ENCODE peak calls at places on chromosomes 16 and 17, in ten cellular contexts. One of them, this sample, is unnamed.

GRCh38 chr17:49565948-49566491 is 9.7 kb upstream of the NXPH3 start:
- DNase-seq in cerebellar cortex: peak
- DNase-seq in LoVo: no peak
- DNase-seq in stimulated activated CD4-positive, alpha-beta T cell treated with anti-CD3 and anti-CD28 coated beads, Interleukin-4, amount 100 ng/mL, for 24 hours: no peak
- DNase-seq in activated T-cell treated with anti-CD3 and anti-CD28 coated beads for 48 hours: no peak
- DNase-seq in tibial nerve: peak
- DNase-seq in COR-L47: peak
- DNase-seq in omental fat pad: peak
- DNase-seq in amygdala: no peak
- DNase-seq in HTR-8/SVneo: no peak
- DNase-seq in this sample: no peak

GRCh38 chr16:1123525-1124230 is 27.6 kb upstream of the C1QTNF8 start:
- DNase-seq in cerebellar cortex: no peak
- DNase-seq in LoVo: no peak
- DNase-seq in stimulated activated CD4-positive, alpha-beta T cell treated with anti-CD3 and anti-CD28 coated beads, Interleukin-4, amount 100 ng/mL, for 24 hours: no peak
- DNase-seq in activated T-cell treated with anti-CD3 and anti-CD28 coated beads for 48 hours: no peak
- DNase-seq in tibial nerve: no peak
- DNase-seq in COR-L47: no peak
- DNase-seq in omental fat pad: no peak
- DNase-seq in amygdala: no peak
- DNase-seq in HTR-8/SVneo: no peak
- DNase-seq in this sample: no peak

GRCh38 chr16:20218093-20218492 is 109.2 kb downstream of the GP2 start:
- DNase-seq in cerebellar cortex: no peak
- DNase-seq in LoVo: no peak
- DNase-seq in stimulated activated CD4-positive, alpha-beta T cell treated with anti-CD3 and anti-CD28 coated beads, Interleukin-4, amount 100 ng/mL, for 24 hours: no peak
- DNase-seq in activated T-cell treated with anti-CD3 and anti-CD28 coated beads for 48 hours: no peak
- DNase-seq in tibial nerve: no peak
- DNase-seq in COR-L47: no peak
- DNase-seq in omental fat pad: no peak
- DNase-seq in amygdala: no peak
- DNase-seq in HTR-8/SVneo: no peak
- DNase-seq in this sample: no peak

GRCh38 chr17:57955183-57955952 is at the start of gene CUEDC1:
- DNase-seq in cerebellar cortex: peak
- DNase-seq in LoVo: peak
- DNase-seq in stimulated activated CD4-positive, alpha-beta T cell treated with anti-CD3 and anti-CD28 coated beads, Interleukin-4, amount 100 ng/mL, for 24 hours: peak
- DNase-seq in activated T-cell treated with anti-CD3 and anti-CD28 coated beads for 48 hours: peak
- DNase-seq in tibial nerve: peak
- DNase-seq in COR-L47: peak
- DNase-seq in omental fat pad: no peak
- DNase-seq in amygdala: peak
- DNase-seq in HTR-8/SVneo: peak
- DNase-seq in this sample: peak

GRCh38 chr17:60091908-60092331 is 13.2 kb upstream of the HEATR6 start:
- DNase-seq in cerebellar cortex: no peak
- DNase-seq in LoVo: no peak
- DNase-seq in stimulated activated CD4-positive, alpha-beta T cell treated with anti-CD3 and anti-CD28 coated beads, Interleukin-4, amount 100 ng/mL, for 24 hours: no peak
- DNase-seq in activated T-cell treated with anti-CD3 and anti-CD28 coated beads for 48 hours: no peak
- DNase-seq in tibial nerve: no peak
- DNase-seq in COR-L47: no peak
- DNase-seq in omental fat pad: no peak
- DNase-seq in amygdala: no peak
- DNase-seq in HTR-8/SVneo: no peak
- DNase-seq in this sample: no peak

GRCh38 chr17:16973760-16974540 is 2.0 kb upstream of the TNFRSF13B start:
- DNase-seq in cerebellar cortex: no peak
- DNase-seq in LoVo: no peak
- DNase-seq in stimulated activated CD4-positive, alpha-beta T cell treated with anti-CD3 and anti-CD28 coated beads, Interleukin-4, amount 100 ng/mL, for 24 hours: no peak
- DNase-seq in activated T-cell treated with anti-CD3 and anti-CD28 coated beads for 48 hours: no peak
- DNase-seq in tibial nerve: no peak
- DNase-seq in COR-L47: no peak
- DNase-seq in omental fat pad: no peak
- DNase-seq in amygdala: no peak
- DNase-seq in HTR-8/SVneo: no peak
- DNase-seq in this sample: no peak

GRCh38 chr16:28063047-28063521 is 430 bp downstream of the GSG1L start:
- DNase-seq in cerebellar cortex: no peak
- DNase-seq in LoVo: no peak
- DNase-seq in stimulated activated CD4-positive, alpha-beta T cell treated with anti-CD3 and anti-CD28 coated beads, Interleukin-4, amount 100 ng/mL, for 24 hours: no peak
- DNase-seq in activated T-cell treated with anti-CD3 and anti-CD28 coated beads for 48 hours: no peak
- DNase-seq in tibial nerve: no peak
- DNase-seq in COR-L47: no peak
- DNase-seq in omental fat pad: no peak
- DNase-seq in amygdala: no peak
- DNase-seq in HTR-8/SVneo: no peak
- DNase-seq in this sample: no peak

GRCh38 chr17:14119546-14119945 is 50.2 kb downstream of the COX10 start:
- DNase-seq in cerebellar cortex: no peak
- DNase-seq in LoVo: no peak
- DNase-seq in stimulated activated CD4-positive, alpha-beta T cell treated with anti-CD3 and anti-CD28 coated beads, Interleukin-4, amount 100 ng/mL, for 24 hours: no peak
- DNase-seq in activated T-cell treated with anti-CD3 and anti-CD28 coated beads for 48 hours: no peak
- DNase-seq in tibial nerve: no peak
- DNase-seq in COR-L47: no peak
- DNase-seq in omental fat pad: no peak
- DNase-seq in amygdala: no peak
- DNase-seq in HTR-8/SVneo: no peak
- DNase-seq in this sample: no peak

GRCh38 chr17:7673239-7673638 is 14.1 kb downstream of the TP53 start:
- DNase-seq in cerebellar cortex: peak
- DNase-seq in LoVo: no peak
- DNase-seq in stimulated activated CD4-positive, alpha-beta T cell treated with anti-CD3 and anti-CD28 coated beads, Interleukin-4, amount 100 ng/mL, for 24 hours: peak
- DNase-seq in activated T-cell treated with anti-CD3 and anti-CD28 coated beads for 48 hours: peak
- DNase-seq in tibial nerve: no peak
- DNase-seq in COR-L47: no peak
- DNase-seq in omental fat pad: no peak
- DNase-seq in amygdala: no peak
- DNase-seq in HTR-8/SVneo: no peak
- DNase-seq in this sample: no peak

GRCh38 chr16:66895697-66895995 is 15.3 kb downstream of the PDP2 start:
- DNase-seq in cerebellar cortex: no peak
- DNase-seq in LoVo: no peak
- DNase-seq in stimulated activated CD4-positive, alpha-beta T cell treated with anti-CD3 and anti-CD28 coated beads, Interleukin-4, amount 100 ng/mL, for 24 hours: no peak
- DNase-seq in activated T-cell treated with anti-CD3 and anti-CD28 coated beads for 48 hours: no peak
- DNase-seq in tibial nerve: no peak
- DNase-seq in COR-L47: no peak
- DNase-seq in omental fat pad: no peak
- DNase-seq in amygdala: no peak
- DNase-seq in HTR-8/SVneo: no peak
- DNase-seq in this sample: no peak

GRCh38 chr17:81381632-81382577 is 13.4 kb upstream of the BAHCC1 start:
- DNase-seq in cerebellar cortex: no peak
- DNase-seq in LoVo: no peak
- DNase-seq in stimulated activated CD4-positive, alpha-beta T cell treated with anti-CD3 and anti-CD28 coated beads, Interleukin-4, amount 100 ng/mL, for 24 hours: no peak
- DNase-seq in activated T-cell treated with anti-CD3 and anti-CD28 coated beads for 48 hours: no peak
- DNase-seq in tibial nerve: no peak
- DNase-seq in COR-L47: no peak
- DNase-seq in omental fat pad: no peak
- DNase-seq in amygdala: peak
- DNase-seq in HTR-8/SVneo: no peak
- DNase-seq in this sample: no peak

GRCh38 chr16:60682219-60682618 is 1354.0 kb downstream of the CDH8 start:
- DNase-seq in cerebellar cortex: no peak
- DNase-seq in LoVo: no peak
- DNase-seq in stimulated activated CD4-positive, alpha-beta T cell treated with anti-CD3 and anti-CD28 coated beads, Interleukin-4, amount 100 ng/mL, for 24 hours: no peak
- DNase-seq in activated T-cell treated with anti-CD3 and anti-CD28 coated beads for 48 hours: no peak
- DNase-seq in tibial nerve: no peak
- DNase-seq in COR-L47: no peak
- DNase-seq in omental fat pad: no peak
- DNase-seq in amygdala: no peak
- DNase-seq in HTR-8/SVneo: no peak
- DNase-seq in this sample: no peak

GRCh38 chr16:88084881-88085280 is 133.6 kb downstream of the BANP start:
- DNase-seq in cerebellar cortex: no peak
- DNase-seq in LoVo: no peak
- DNase-seq in stimulated activated CD4-positive, alpha-beta T cell treated with anti-CD3 and anti-CD28 coated beads, Interleukin-4, amount 100 ng/mL, for 24 hours: no peak
- DNase-seq in activated T-cell treated with anti-CD3 and anti-CD28 coated beads for 48 hours: no peak
- DNase-seq in tibial nerve: no peak
- DNase-seq in COR-L47: no peak
- DNase-seq in omental fat pad: no peak
- DNase-seq in amygdala: no peak
- DNase-seq in HTR-8/SVneo: peak
- DNase-seq in this sample: no peak

GRCh38 chr17:68385490-68386215 is 71.6 kb downstream of the WIPI1 start:
- DNase-seq in cerebellar cortex: no peak
- DNase-seq in LoVo: no peak
- DNase-seq in stimulated activated CD4-positive, alpha-beta T cell treated with anti-CD3 and anti-CD28 coated beads, Interleukin-4, amount 100 ng/mL, for 24 hours: no peak
- DNase-seq in activated T-cell treated with anti-CD3 and anti-CD28 coated beads for 48 hours: no peak
- DNase-seq in tibial nerve: no peak
- DNase-seq in COR-L47: no peak
- DNase-seq in omental fat pad: no peak
- DNase-seq in amygdala: no peak
- DNase-seq in HTR-8/SVneo: no peak
- DNase-seq in this sample: no peak

GRCh38 chr16:20740007-20740883 is 1.4 kb downstream of the THUMPD1 start:
- DNase-seq in cerebellar cortex: no peak
- DNase-seq in LoVo: no peak
- DNase-seq in stimulated activated CD4-positive, alpha-beta T cell treated with anti-CD3 and anti-CD28 coated beads, Interleukin-4, amount 100 ng/mL, for 24 hours: peak
- DNase-seq in activated T-cell treated with anti-CD3 and anti-CD28 coated beads for 48 hours: no peak
- DNase-seq in tibial nerve: no peak
- DNase-seq in COR-L47: no peak
- DNase-seq in omental fat pad: no peak
- DNase-seq in amygdala: no peak
- DNase-seq in HTR-8/SVneo: no peak
- DNase-seq in this sample: no peak

GRCh38 chr17:79993390-79994221 is 42.1 kb downstream of the TBC1D16 start:
- DNase-seq in cerebellar cortex: no peak
- DNase-seq in LoVo: peak
- DNase-seq in stimulated activated CD4-positive, alpha-beta T cell treated with anti-CD3 and anti-CD28 coated beads, Interleukin-4, amount 100 ng/mL, for 24 hours: peak
- DNase-seq in activated T-cell treated with anti-CD3 and anti-CD28 coated beads for 48 hours: peak
- DNase-seq in tibial nerve: peak
- DNase-seq in COR-L47: no peak
- DNase-seq in omental fat pad: peak
- DNase-seq in amygdala: peak
- DNase-seq in HTR-8/SVneo: no peak
- DNase-seq in this sample: peak

GRCh38 chr17:42553161-42553818 is 567 bp downstream of the HSD17B1 start:
- DNase-seq in cerebellar cortex: no peak
- DNase-seq in LoVo: no peak
- DNase-seq in stimulated activated CD4-positive, alpha-beta T cell treated with anti-CD3 and anti-CD28 coated beads, Interleukin-4, amount 100 ng/mL, for 24 hours: no peak
- DNase-seq in activated T-cell treated with anti-CD3 and anti-CD28 coated beads for 48 hours: no peak
- DNase-seq in tibial nerve: no peak
- DNase-seq in COR-L47: no peak
- DNase-seq in omental fat pad: no peak
- DNase-seq in amygdala: no peak
- DNase-seq in HTR-8/SVneo: no peak
- DNase-seq in this sample: no peak

GRCh38 chr17:50147841-50148225 is 2.6 kb downstream of the PPP1R9B start:
- DNase-seq in cerebellar cortex: no peak
- DNase-seq in LoVo: no peak
- DNase-seq in stimulated activated CD4-positive, alpha-beta T cell treated with anti-CD3 and anti-CD28 coated beads, Interleukin-4, amount 100 ng/mL, for 24 hours: no peak
- DNase-seq in activated T-cell treated with anti-CD3 and anti-CD28 coated beads for 48 hours: no peak
- DNase-seq in tibial nerve: no peak
- DNase-seq in COR-L47: no peak
- DNase-seq in omental fat pad: no peak
- DNase-seq in amygdala: no peak
- DNase-seq in HTR-8/SVneo: no peak
- DNase-seq in this sample: no peak

GRCh38 chr17:47643116-47643515 is 6.6 kb upstream of the KPNB1 start:
- DNase-seq in cerebellar cortex: no peak
- DNase-seq in LoVo: no peak
- DNase-seq in stimulated activated CD4-positive, alpha-beta T cell treated with anti-CD3 and anti-CD28 coated beads, Interleukin-4, amount 100 ng/mL, for 24 hours: no peak
- DNase-seq in activated T-cell treated with anti-CD3 and anti-CD28 coated beads for 48 hours: no peak
- DNase-seq in tibial nerve: no peak
- DNase-seq in COR-L47: no peak
- DNase-seq in omental fat pad: no peak
- DNase-seq in amygdala: no peak
- DNase-seq in HTR-8/SVneo: no peak
- DNase-seq in this sample: no peak

GRCh38 chr16:86768999-86769398 is 190.7 kb downstream of the FOXL1 start:
- DNase-seq in cerebellar cortex: no peak
- DNase-seq in LoVo: peak
- DNase-seq in stimulated activated CD4-positive, alpha-beta T cell treated with anti-CD3 and anti-CD28 coated beads, Interleukin-4, amount 100 ng/mL, for 24 hours: no peak
- DNase-seq in activated T-cell treated with anti-CD3 and anti-CD28 coated beads for 48 hours: no peak
- DNase-seq in tibial nerve: no peak
- DNase-seq in COR-L47: no peak
- DNase-seq in omental fat pad: no peak
- DNase-seq in amygdala: no peak
- DNase-seq in HTR-8/SVneo: no peak
- DNase-seq in this sample: no peak

GRCh38 chr17:518047-518735 is 165.6 kb upstream of the RPH3AL start:
- DNase-seq in cerebellar cortex: no peak
- DNase-seq in LoVo: no peak
- DNase-seq in stimulated activated CD4-positive, alpha-beta T cell treated with anti-CD3 and anti-CD28 coated beads, Interleukin-4, amount 100 ng/mL, for 24 hours: no peak
- DNase-seq in activated T-cell treated with anti-CD3 and anti-CD28 coated beads for 48 hours: no peak
- DNase-seq in tibial nerve: no peak
- DNase-seq in COR-L47: no peak
- DNase-seq in omental fat pad: no peak
- DNase-seq in amygdala: no peak
- DNase-seq in HTR-8/SVneo: no peak
- DNase-seq in this sample: no peak

GRCh38 chr16:23784811-23785447 is 30.1 kb downstream of the CHP2 start:
- DNase-seq in cerebellar cortex: no peak
- DNase-seq in LoVo: no peak
- DNase-seq in stimulated activated CD4-positive, alpha-beta T cell treated with anti-CD3 and anti-CD28 coated beads, Interleukin-4, amount 100 ng/mL, for 24 hours: no peak
- DNase-seq in activated T-cell treated with anti-CD3 and anti-CD28 coated beads for 48 hours: no peak
- DNase-seq in tibial nerve: no peak
- DNase-seq in COR-L47: no peak
- DNase-seq in omental fat pad: no peak
- DNase-seq in amygdala: no peak
- DNase-seq in HTR-8/SVneo: no peak
- DNase-seq in this sample: no peak

GRCh38 chr17:76273923-76274558 is 8.9 kb downstream of the UBALD2 start:
- DNase-seq in cerebellar cortex: no peak
- DNase-seq in LoVo: no peak
- DNase-seq in stimulated activated CD4-positive, alpha-beta T cell treated with anti-CD3 and anti-CD28 coated beads, Interleukin-4, amount 100 ng/mL, for 24 hours: no peak
- DNase-seq in activated T-cell treated with anti-CD3 and anti-CD28 coated beads for 48 hours: no peak
- DNase-seq in tibial nerve: no peak
- DNase-seq in COR-L47: no peak
- DNase-seq in omental fat pad: no peak
- DNase-seq in amygdala: no peak
- DNase-seq in HTR-8/SVneo: no peak
- DNase-seq in this sample: no peak

GRCh38 chr16:21950782-21951521 is 2.2 kb upstream of the UQCRC2 start:
- DNase-seq in cerebellar cortex: peak
- DNase-seq in LoVo: peak
- DNase-seq in stimulated activated CD4-positive, alpha-beta T cell treated with anti-CD3 and anti-CD28 coated beads, Interleukin-4, amount 100 ng/mL, for 24 hours: peak
- DNase-seq in activated T-cell treated with anti-CD3 and anti-CD28 coated beads for 48 hours: no peak
- DNase-seq in tibial nerve: no peak
- DNase-seq in COR-L47: peak
- DNase-seq in omental fat pad: no peak
- DNase-seq in amygdala: no peak
- DNase-seq in HTR-8/SVneo: peak
- DNase-seq in this sample: no peak

GRCh38 chr17:164536-165235 is 16.8 kb downstream of the DOC2B start:
- DNase-seq in cerebellar cortex: peak
- DNase-seq in LoVo: no peak
- DNase-seq in stimulated activated CD4-positive, alpha-beta T cell treated with anti-CD3 and anti-CD28 coated beads, Interleukin-4, amount 100 ng/mL, for 24 hours: peak
- DNase-seq in activated T-cell treated with anti-CD3 and anti-CD28 coated beads for 48 hours: no peak
- DNase-seq in tibial nerve: no peak
- DNase-seq in COR-L47: no peak
- DNase-seq in omental fat pad: no peak
- DNase-seq in amygdala: peak
- DNase-seq in HTR-8/SVneo: peak
- DNase-seq in this sample: no peak

GRCh38 chr16:21590287-21590686 is 9.1 kb upstream of the METTL9 start:
- DNase-seq in cerebellar cortex: no peak
- DNase-seq in LoVo: no peak
- DNase-seq in stimulated activated CD4-positive, alpha-beta T cell treated with anti-CD3 and anti-CD28 coated beads, Interleukin-4, amount 100 ng/mL, for 24 hours: no peak
- DNase-seq in activated T-cell treated with anti-CD3 and anti-CD28 coated beads for 48 hours: no peak
- DNase-seq in tibial nerve: no peak
- DNase-seq in COR-L47: no peak
- DNase-seq in omental fat pad: no peak
- DNase-seq in amygdala: no peak
- DNase-seq in HTR-8/SVneo: no peak
- DNase-seq in this sample: no peak

GRCh38 chr17:52517176-52517575 is 358.7 kb upstream of the CA10 start:
- DNase-seq in cerebellar cortex: no peak
- DNase-seq in LoVo: no peak
- DNase-seq in stimulated activated CD4-positive, alpha-beta T cell treated with anti-CD3 and anti-CD28 coated beads, Interleukin-4, amount 100 ng/mL, for 24 hours: no peak
- DNase-seq in activated T-cell treated with anti-CD3 and anti-CD28 coated beads for 48 hours: no peak
- DNase-seq in tibial nerve: no peak
- DNase-seq in COR-L47: no peak
- DNase-seq in omental fat pad: no peak
- DNase-seq in amygdala: no peak
- DNase-seq in HTR-8/SVneo: no peak
- DNase-seq in this sample: no peak

GRCh38 chr17:50550661-50551432 is 3.9 kb downstream of the SPATA20 start:
- DNase-seq in cerebellar cortex: peak
- DNase-seq in LoVo: no peak
- DNase-seq in stimulated activated CD4-positive, alpha-beta T cell treated with anti-CD3 and anti-CD28 coated beads, Interleukin-4, amount 100 ng/mL, for 24 hours: no peak
- DNase-seq in activated T-cell treated with anti-CD3 and anti-CD28 coated beads for 48 hours: no peak
- DNase-seq in tibial nerve: peak
- DNase-seq in COR-L47: peak
- DNase-seq in omental fat pad: peak
- DNase-seq in amygdala: peak
- DNase-seq in HTR-8/SVneo: peak
- DNase-seq in this sample: peak

This sample was measured in NCI-H774.